ENCODE peak calls at places on chromosomes 4 and X, in five cellular contexts. D, K, F, P and E are unnamed samples.

GRCh38 chrX:10017866-10018265 is 50.7 kb downstream of the CLDN34 start:
- DNase-seq in D (no peak), K (no peak), F (no peak), P (peak), E (no peak)

GRCh38 chr4:147678796-147679549 is 5.0 kb downstream of the PRMT9 start:
- DNase-seq in D (no peak), K (no peak), F (no peak), P (no peak), E (no peak)

GRCh38 chrX:116272328-116272727 is 101.8 kb downstream of the AGTR2 start:
- DNase-seq in D (no peak), K (no peak), F (no peak), P (peak), E (no peak)

GRCh38 chr4:127549521-127549920 is 83.2 kb upstream of the INTU start:
- DNase-seq in D (no peak), K (no peak), F (no peak), P (peak), E (no peak)

GRCh38 chr4:188262464-188262863 is 123.2 kb downstream of the TRIML1 start:
- DNase-seq in D (peak), K (no peak), F (no peak), P (peak), E (no peak)

GRCh38 chr4:72568959-72569718 is at the start of gene ADAMTS3:
- DNase-seq in D (no peak), K (peak), F (peak), P (peak), E (peak)

GRCh38 chr4:76698141-76698540 is 199.8 kb downstream of the SOWAHB start:
- DNase-seq in D (no peak), K (no peak), F (no peak), P (no peak), E (no peak)

GRCh38 chr4:85522836-85523235 is 47.9 kb downstream of the ARHGAP24 start:
- DNase-seq in D (no peak), K (no peak), F (no peak), P (no peak), E (no peak)

GRCh38 chr4:175470141-175470540 is 341.9 kb downstream of the GPM6A start:
- DNase-seq in D (no peak), K (no peak), F (no peak), P (no peak), E (no peak)

GRCh38 chr4:21979196-21979595 is 30.6 kb upstream of the KCNIP4 start:
- DNase-seq in D (no peak), K (no peak), F (no peak), P (no peak), E (no peak)

GRCh38 chr4:21848001-21848400 is 100.6 kb downstream of the KCNIP4 start:
- DNase-seq in D (no peak), K (no peak), F (no peak), P (no peak), E (no peak)

GRCh38 chr4:59869056-59869455 is 1331.1 kb upstream of the ADGRL3 start:
- DNase-seq in D (no peak), K (no peak), F (no peak), P (no peak), E (no peak)

GRCh38 chrX:39398973-39399268 is 597.7 kb downstream of the MID1IP1 start:
- DNase-seq in D (no peak), K (no peak), F (no peak), P (no peak), E (no peak)

GRCh38 chrX:106302304-106302703 is 134.2 kb downstream of the PWWP3B start:
- DNase-seq in D (no peak), K (no peak), F (no peak), P (peak), E (no peak)

GRCh38 chrX:53116101-53116500 is 22.2 kb downstream of the KANTR start:
- DNase-seq in D (no peak), K (no peak), F (peak), P (no peak), E (no peak)

GRCh38 chr4:144645621-144646522 is at the start of gene HHIP:
- DNase-seq in D (peak), K (peak), F (peak), P (no peak), E (peak)

GRCh38 chrX:19535481-19535880 is 20.2 kb upstream of the MAP3K15 start:
- DNase-seq in D (peak), K (no peak), F (no peak), P (peak), E (no peak)

GRCh38 chrX:57583477-57583876 is 8.3 kb upstream of the ZXDB start:
- DNase-seq in D (no peak), K (no peak), F (no peak), P (peak), E (no peak)

GRCh38 chrX:43333543-43333942 is 322.6 kb upstream of the MAOA start:
- DNase-seq in D (no peak), K (no peak), F (no peak), P (peak), E (no peak)

GRCh38 chrX:133267621-133268020 is 49.5 kb upstream of the TFDP3 start:
- DNase-seq in D (no peak), K (no peak), F (no peak), P (no peak), E (no peak)

GRCh38 chr4:41214158-41215146 is at the start of gene APBB2:
- DNase-seq in D (peak), K (peak), F (peak), P (peak), E (peak)

GRCh38 chrX:92249125-92249524 is 469.9 kb downstream of the PCDH11X start:
- DNase-seq in D (no peak), K (no peak), F (no peak), P (no peak), E (no peak)

GRCh38 chrX:386239-386767 is 404 bp downstream of the PPP2R3B start:
- DNase-seq in D (no peak), K (no peak), F (no peak), P (no peak), E (peak)

GRCh38 chr4:180617203-180617602 is 1626.0 kb upstream of the TENM3 start:
- DNase-seq in D (no peak), K (no peak), F (no peak), P (no peak), E (no peak)

GRCh38 chrX:120477453-120477852 is 8.4 kb upstream of the LAMP2 start:
- DNase-seq in D (no peak), K (no peak), F (no peak), P (no peak), E (no peak)

GRCh38 chrX:34768290-34768689 is 111.2 kb upstream of the TMEM47 start:
- DNase-seq in D (no peak), K (no peak), F (no peak), P (no peak), E (no peak)

GRCh38 chr4:183576701-183577100 is 71.8 kb downstream of the ING2 start:
- DNase-seq in D (no peak), K (no peak), F (no peak), P (no peak), E (no peak)

GRCh38 chrX:87663421-87663820 is 145.8 kb downstream of the KLHL4 start:
- DNase-seq in D (no peak), K (no peak), F (no peak), P (peak), E (no peak)

GRCh38 chrX:21529771-21530170 is 128.4 kb downstream of the KLHL34 start:
- DNase-seq in D (no peak), K (no peak), F (no peak), P (peak), E (no peak)

GRCh38 chrX:17736478-17736855 is 826 bp upstream of the SCML1 start:
- DNase-seq in D (no peak), K (no peak), F (no peak), P (peak), E (no peak)

GRCh38 chr4:119299221-119300071 is 22.5 kb downstream of the FABP2 start:
- DNase-seq in D (no peak), K (no peak), F (no peak), P (peak), E (peak)

GRCh38 chr4:102759835-102760644 is 728 bp downstream of the MANBA start:
- DNase-seq in D (no peak), K (no peak), F (no peak), P (peak), E (peak)

GRCh38 chrX:25004485-25005032 is 11.2 kb downstream of the ARX start:
- DNase-seq in D (no peak), K (no peak), F (no peak), P (no peak), E (no peak)

GRCh38 chrX:25004040-25004439 is 11.7 kb downstream of the ARX start:
- DNase-seq in D (no peak), K (no peak), F (no peak), P (no peak), E (no peak)

GRCh38 chrX:25003066-25003849 is 12.5 kb downstream of the ARX start:
- DNase-seq in D (no peak), K (no peak), F (no peak), P (peak), E (no peak)

GRCh38 chrX:25002658-25003015 is 13.1 kb downstream of the ARX start:
- DNase-seq in D (no peak), K (no peak), F (no peak), P (no peak), E (no peak)

GRCh38 chrX:25001808-25002657 is 13.7 kb downstream of the ARX start:
- DNase-seq in D (no peak), K (no peak), F (no peak), P (no peak), E (no peak)
- TF ChIP-seq CTCF in D (no peak), K (no peak), F (no peak), P (no peak), E (no peak)

DNA sequence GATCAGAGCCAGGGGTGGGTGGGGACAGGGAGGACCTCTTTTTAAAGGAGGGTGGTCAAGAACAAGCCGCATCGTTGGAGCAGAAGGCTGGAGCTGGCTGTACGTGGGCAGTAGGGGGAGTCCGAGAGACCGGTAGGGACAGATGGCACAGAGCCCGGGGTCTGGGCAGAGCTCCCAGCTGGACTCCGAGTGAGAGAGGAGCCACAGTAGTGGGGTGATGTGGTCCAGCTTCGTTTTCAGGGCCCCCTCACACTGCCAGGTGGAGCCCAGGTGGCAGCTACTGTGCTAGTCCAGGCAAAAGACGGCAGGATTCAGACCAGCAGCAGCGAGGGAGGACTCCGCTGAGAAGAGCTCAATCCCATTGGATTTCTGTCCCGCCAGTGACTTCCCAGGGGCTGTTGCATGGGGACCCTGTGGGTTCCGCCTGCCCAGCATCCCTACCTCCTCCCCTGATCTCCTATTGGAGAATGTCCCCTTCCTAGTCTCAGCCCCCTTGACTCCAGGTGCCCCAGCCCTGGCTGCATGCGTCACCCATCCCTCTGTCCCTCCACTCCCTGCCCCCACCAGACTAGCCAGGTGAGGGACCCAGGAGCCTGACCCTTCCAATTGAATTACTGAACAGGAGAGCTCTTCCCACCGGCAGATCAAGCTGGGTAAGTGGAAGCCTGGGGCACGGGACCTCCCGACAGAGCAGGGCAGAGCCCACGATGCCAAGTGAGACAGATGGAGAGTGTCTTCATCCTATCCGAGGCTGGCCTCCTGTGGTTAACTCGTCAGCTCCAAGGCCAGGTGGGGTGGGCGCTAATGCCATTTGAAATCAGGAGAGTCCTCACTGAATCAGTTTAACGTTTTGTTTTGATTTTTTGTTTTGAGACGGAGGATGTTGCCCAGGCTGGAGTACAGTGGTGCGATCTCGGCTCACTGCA is 2.9 kb downstream of the ARHGAP4 start:
- DNase-seq in D (no peak), K (no peak), F (peak), P (no peak), E (no peak)
- TF ChIP-seq CTCF in D (peak), K (peak), F (peak), P (peak), E (peak)

GRCh38 chr4:90419124-90419711 is 292.0 kb downstream of the CCSER1 start:
- DNase-seq in D (no peak), K (no peak), F (no peak), P (peak), E (peak)
- TF ChIP-seq CTCF in D (peak), K (peak), F (peak), P (peak), E (peak)

DNA sequence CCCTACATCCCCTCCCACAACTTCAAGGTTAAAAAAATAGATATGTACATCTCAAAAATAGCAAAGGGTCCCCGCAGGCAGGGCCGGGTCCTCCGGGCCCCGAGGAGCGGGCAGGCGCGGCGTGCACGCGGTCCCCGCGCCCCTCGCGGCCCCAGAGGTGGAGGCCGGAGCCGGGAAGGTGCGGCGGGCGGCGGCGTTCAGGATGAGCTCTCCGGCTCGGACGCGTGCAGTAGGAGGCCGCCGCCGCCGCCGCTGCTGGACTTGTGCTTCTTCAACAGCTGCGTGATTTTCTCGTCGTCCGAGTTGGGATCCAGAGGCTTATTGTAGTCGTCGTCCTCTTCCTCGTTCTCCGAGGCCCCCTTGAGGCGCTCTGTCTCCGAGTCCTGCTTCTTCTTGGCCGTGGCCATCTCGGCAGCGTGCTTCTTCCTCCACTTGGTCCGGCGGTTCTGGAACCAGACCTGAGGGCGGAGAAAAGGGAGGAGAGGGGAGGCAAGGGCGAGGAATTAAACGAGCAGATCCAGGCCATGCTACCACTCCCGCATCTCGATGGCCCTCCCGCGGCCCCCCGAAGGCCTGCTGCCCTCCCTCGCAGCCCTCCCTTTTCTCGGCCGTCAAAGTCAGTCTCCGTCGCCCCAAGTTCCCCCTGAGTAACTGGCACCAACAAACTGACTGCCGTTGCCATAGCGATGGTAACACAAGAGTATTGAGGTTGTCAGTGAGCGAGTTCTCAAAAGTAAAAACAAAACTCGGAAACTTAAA is 5.8 kb downstream of the NKX6-1 start:
- DNase-seq in D (no peak), K (no peak), F (no peak), P (no peak), E (no peak)
- TF ChIP-seq CTCF in D (peak), K (no peak), F (no peak), P (no peak), E (no peak)

DNA sequence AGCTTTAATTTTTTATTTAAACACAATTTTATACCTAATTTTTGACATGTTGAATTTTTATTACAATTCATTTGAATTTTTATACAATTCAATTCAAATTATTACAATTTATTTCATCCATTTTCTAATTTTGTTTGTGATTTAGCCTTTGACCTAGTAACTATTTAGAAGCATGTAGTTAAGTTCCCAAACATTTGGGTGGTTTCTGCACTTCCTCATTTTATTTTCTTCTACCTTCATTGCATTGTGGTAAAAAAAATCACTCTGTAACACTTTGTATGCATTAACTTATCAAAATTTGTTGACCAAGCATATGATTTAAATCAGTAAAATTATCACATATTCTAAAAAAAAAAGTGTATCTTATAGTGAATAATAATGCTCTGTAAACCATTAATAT is 928.9 kb downstream of the ARAP2 start:
- DNase-seq in D (no peak), K (no peak), F (no peak), P (no peak), E (no peak)
- TF ChIP-seq CTCF in D (no peak), K (no peak), F (no peak), P (no peak), E (no peak)

GRCh38 chr4:88276952-88277710 is 7.2 kb downstream of the PPM1K start:
- DNase-seq in D (no peak), K (no peak), F (no peak), P (no peak), E (no peak)

GRCh38 chr4:88277711-88278025 is 6.7 kb downstream of the PPM1K start:
- DNase-seq in D (no peak), K (no peak), F (no peak), P (no peak), E (no peak)

GRCh38 chr4:88280228-88280795 is 4.0 kb downstream of the PPM1K start:
- DNase-seq in D (no peak), K (no peak), F (no peak), P (no peak), E (no peak)

GRCh38 chr4:88275949-88276515 is 8.3 kb downstream of the PPM1K start:
- DNase-seq in D (no peak), K (no peak), F (no peak), P (no peak), E (no peak)

GRCh38 chr4:88275516-88275915 is 8.8 kb downstream of the PPM1K start:
- DNase-seq in D (no peak), K (no peak), F (no peak), P (no peak), E (peak)
- TF ChIP-seq CTCF in D (no peak), K (no peak), F (no peak), P (no peak), E (no peak)

GRCh38 chr4:36420111-36420679 is 138.8 kb downstream of the DTHD1 start:
- DNase-seq in D (no peak), K (no peak), F (no peak), P (no peak), E (no peak)
- TF ChIP-seq CTCF in D (no peak), K (no peak), F (no peak), P (no peak), E (no peak)

GRCh38 chr4:33724685-33725084 is 2519.6 kb downstream of the ARAP2 start:
- DNase-seq in D (no peak), K (no peak), F (no peak), P (no peak), E (no peak)

GRCh38 chr4:33722254-33722653 is 2522.1 kb downstream of the ARAP2 start:
- DNase-seq in D (no peak), K (no peak), F (no peak), P (no peak), E (no peak)

GRCh38 chr4:33725861-33726260 is 2518.5 kb downstream of the ARAP2 start:
- DNase-seq in D (no peak), K (no peak), F (no peak), P (no peak), E (no peak)

GRCh38 chr4:33722800-33723511 is 2521.4 kb downstream of the ARAP2 start:
- DNase-seq in D (no peak), K (no peak), F (no peak), P (no peak), E (no peak)
- TF ChIP-seq CTCF in D (peak), K (no peak), F (no peak), P (no peak), E (no peak)

DNA sequence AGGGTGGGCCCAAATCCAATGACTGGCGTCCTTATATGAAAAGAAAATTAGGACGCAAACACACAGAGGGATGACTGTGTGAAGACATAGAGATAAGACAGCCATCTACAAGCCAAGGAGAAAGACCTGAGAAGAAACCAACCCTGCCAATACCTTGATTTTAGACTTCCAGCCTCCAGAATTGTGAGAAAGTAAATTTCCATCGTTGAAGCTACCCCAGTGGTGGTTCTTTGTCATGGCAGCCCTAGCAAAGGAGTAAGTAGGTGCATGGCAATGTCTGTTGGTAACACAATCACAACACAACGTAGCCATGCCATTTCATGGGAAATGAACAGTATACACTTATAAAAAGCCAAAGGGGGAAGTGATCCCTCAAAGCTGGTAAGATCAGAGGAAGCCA is 25.3 kb downstream of the SMIM20 start:
- DNase-seq in D (no peak), K (no peak), F (no peak), P (no peak), E (no peak)
- TF ChIP-seq CTCF in D (no peak), K (no peak), F (peak), P (no peak), E (no peak)

GRCh38 chrX:72572248-72573157 is at the start of gene HDAC8:
- DNase-seq in D (no peak), K (peak), F (peak), P (peak), E (peak)

GRCh38 chrX:72566448-72566847 is 6.2 kb downstream of the HDAC8 start:
- DNase-seq in D (no peak), K (no peak), F (no peak), P (no peak), E (no peak)

GRCh38 chrX:72573158-72573511 is 492 bp upstream of the HDAC8 start:
- DNase-seq in D (no peak), K (no peak), F (no peak), P (no peak), E (no peak)

GRCh38 chrX:72568406-72569092 is 4.1 kb downstream of the HDAC8 start:
- DNase-seq in D (no peak), K (no peak), F (peak), P (no peak), E (no peak)

GRCh38 chrX:72569786-72570185 is 2.9 kb downstream of the HDAC8 start:
- DNase-seq in D (no peak), K (no peak), F (no peak), P (peak), E (no peak)
- TF ChIP-seq CTCF in D (no peak), K (no peak), F (no peak), P (peak), E (no peak)